ENCODE peak calls at places on chromosomes 5 and 9, in eight cellular contexts. One of them, this sample, is unnamed.

GRCh38 chr5:24633705-24634325 is 11.0 kb downstream of the CDH10 start:
- DNase-seq in HepG2: peak; percentile 34
- DNase-seq in sigmoid colon: no peak
- DNase-seq in transverse colon: no peak
- DNase-seq in A549: peak; percentile 44
- DNase-seq in ovary: no peak
- DNase-seq in GM12878: no peak
- DNase-seq in tibial nerve: no peak
- DNase-seq in this sample: no peak

GRCh38 chr5:124182133-124182532 is 564.3 kb downstream of the ZNF608 start:
- DNase-seq in HepG2: no peak
- DNase-seq in sigmoid colon: no peak
- DNase-seq in transverse colon: no peak
- DNase-seq in A549: no peak
- DNase-seq in ovary: no peak
- DNase-seq in GM12878: no peak
- DNase-seq in tibial nerve: no peak
- DNase-seq in this sample: no peak

GRCh38 chr9:6305954-6306563 is 22.1 kb upstream of the TPD52L3 start:
- DNase-seq in HepG2: peak; percentile 42
- DNase-seq in sigmoid colon: no peak
- DNase-seq in transverse colon: no peak
- DNase-seq in A549: peak; percentile 56
- DNase-seq in ovary: no peak
- DNase-seq in GM12878: peak; percentile 23
- DNase-seq in tibial nerve: no peak
- DNase-seq in this sample: no peak

GRCh38 chr9:11946521-11946920 is 746.7 kb upstream of the TYRP1 start:
- DNase-seq in HepG2: no peak
- DNase-seq in sigmoid colon: no peak
- DNase-seq in transverse colon: no peak
- DNase-seq in A549: no peak
- DNase-seq in ovary: no peak
- DNase-seq in GM12878: no peak
- DNase-seq in tibial nerve: no peak
- DNase-seq in this sample: no peak

GRCh38 chr5:148979104-148979723 is 83.6 kb downstream of the SH3TC2 start:
- DNase-seq in HepG2: no peak
- DNase-seq in sigmoid colon: no peak
- DNase-seq in transverse colon: peak; percentile 31
- DNase-seq in A549: no peak
- DNase-seq in ovary: no peak
- DNase-seq in GM12878: no peak
- DNase-seq in tibial nerve: peak; percentile 24
- DNase-seq in this sample: no peak

GRCh38 chr9:84839538-84839937 is 170.0 kb downstream of the NTRK2 start:
- DNase-seq in HepG2: no peak
- DNase-seq in sigmoid colon: no peak
- DNase-seq in transverse colon: no peak
- DNase-seq in A549: no peak
- DNase-seq in ovary: no peak
- DNase-seq in GM12878: no peak
- DNase-seq in tibial nerve: no peak
- DNase-seq in this sample: no peak

GRCh38 chr5:34682926-34683623 is 26.9 kb downstream of the RAI14 start:
- DNase-seq in HepG2: peak; percentile 33
- DNase-seq in sigmoid colon: no peak
- DNase-seq in transverse colon: peak; percentile 9
- DNase-seq in A549: peak; percentile 87
- DNase-seq in ovary: no peak
- DNase-seq in GM12878: no peak
- DNase-seq in tibial nerve: no peak
- DNase-seq in this sample: no peak

GRCh38 chr9:5622019-5622418 is 6.9 kb upstream of the RIC1 start:
- DNase-seq in HepG2: no peak
- DNase-seq in sigmoid colon: no peak
- DNase-seq in transverse colon: no peak
- DNase-seq in A549: peak; percentile 25
- DNase-seq in ovary: no peak
- DNase-seq in GM12878: no peak
- DNase-seq in tibial nerve: no peak
- DNase-seq in this sample: no peak

GRCh38 chr9:90107021-90107771 is 502.4 kb downstream of the GADD45G start:
- DNase-seq in HepG2: no peak
- DNase-seq in sigmoid colon: peak; percentile 83
- DNase-seq in transverse colon: peak; percentile 36
- DNase-seq in A549: peak; percentile 28
- DNase-seq in ovary: peak; percentile 49
- DNase-seq in GM12878: no peak
- DNase-seq in tibial nerve: no peak
- DNase-seq in this sample: no peak

GRCh38 chr5:6496207-6496584 is 47.5 kb downstream of the UBE2QL1 start:
- DNase-seq in HepG2: no peak
- DNase-seq in sigmoid colon: no peak
- DNase-seq in transverse colon: no peak
- DNase-seq in A549: no peak
- DNase-seq in ovary: no peak
- DNase-seq in GM12878: peak; percentile 97
- DNase-seq in tibial nerve: no peak
- DNase-seq in this sample: no peak

DNA sequence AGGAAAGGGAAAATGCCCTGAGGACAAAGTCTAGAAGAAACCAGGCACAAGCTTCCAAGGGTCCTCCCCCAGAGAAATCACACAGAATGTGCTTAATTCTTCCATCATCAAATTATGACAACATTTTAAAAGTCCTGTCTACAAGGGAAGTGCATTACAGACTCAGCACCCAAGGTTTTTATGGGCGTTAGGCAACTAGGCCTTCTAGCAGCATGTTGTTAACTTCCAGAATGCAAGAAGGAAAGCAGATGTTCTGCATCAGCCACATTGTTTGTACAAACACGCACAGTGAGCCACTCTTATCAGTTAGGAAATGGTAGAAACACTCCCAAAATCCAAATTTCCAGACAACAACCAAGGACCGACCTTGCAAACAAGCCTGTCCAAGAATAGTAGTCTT is 26.5 kb downstream of the SMC5 start:
- DNase-seq in HepG2: no peak
- DNase-seq in sigmoid colon: no peak
- DNase-seq in transverse colon: no peak
- DNase-seq in A549: no peak
- DNase-seq in ovary: peak; percentile 40
- DNase-seq in GM12878: no peak
- DNase-seq in tibial nerve: no peak
- DNase-seq in this sample: no peak
- H3K27ac ChIP-seq in HepG2: no peak overlapping the region
- H3K27ac ChIP-seq in sigmoid colon: peak overlapping the region; percentile 44
- H3K27ac ChIP-seq in transverse colon: peak overlapping the region; percentile 10
- H3K27ac ChIP-seq in A549: no peak overlapping the region
- H3K27ac ChIP-seq in ovary: no peak overlapping the region
- H3K27ac ChIP-seq in GM12878: no peak overlapping the region
- H3K27ac ChIP-seq in tibial nerve: no peak overlapping the region
- H3K27ac ChIP-seq in this sample: no peak overlapping the region

DNA sequence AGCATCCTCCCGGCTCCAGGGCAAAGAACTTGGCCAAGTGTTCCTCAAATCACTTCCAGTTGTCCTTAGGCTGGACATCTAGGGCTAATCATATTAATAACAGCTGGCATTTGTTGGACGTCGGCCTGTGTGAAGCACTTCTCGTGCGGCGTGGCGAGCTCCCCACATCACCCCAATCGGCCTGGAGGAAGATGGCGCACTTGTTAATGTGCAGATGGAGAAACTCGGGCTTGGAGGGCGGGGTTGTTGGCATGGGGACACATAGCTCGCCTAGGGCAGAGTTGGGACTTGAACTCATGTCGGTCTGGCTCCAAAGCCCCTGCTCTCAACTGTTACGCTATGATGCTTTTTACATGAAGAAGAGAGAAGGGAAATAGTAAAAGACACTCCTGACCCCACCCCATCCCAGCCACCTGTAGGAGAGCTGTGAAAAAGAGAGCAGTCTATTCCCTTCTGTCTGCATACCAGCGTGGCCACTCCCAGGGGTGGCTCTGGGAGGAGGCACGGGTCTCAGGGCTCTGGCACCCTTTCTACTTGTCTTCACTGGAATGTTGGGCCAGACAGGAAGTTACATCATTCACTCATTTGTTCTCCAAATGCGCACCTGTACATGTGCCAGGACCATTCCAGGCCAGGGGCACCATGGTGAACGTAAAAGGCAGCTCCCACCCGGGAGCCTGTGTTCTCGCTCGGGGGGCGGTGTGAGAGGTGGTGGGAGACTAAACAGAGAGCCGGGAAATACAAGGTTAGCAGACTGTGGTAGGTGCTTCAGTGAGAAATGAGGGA is 12.8 kb upstream of the NUP214 start:
- DNase-seq in HepG2: no peak
- DNase-seq in sigmoid colon: no peak
- DNase-seq in transverse colon: no peak
- DNase-seq in A549: no peak
- DNase-seq in ovary: no peak
- DNase-seq in GM12878: no peak
- DNase-seq in tibial nerve: no peak
- DNase-seq in this sample: no peak
- TF ChIP-seq EP300 in HepG2: no peak
- TF ChIP-seq EP300 in sigmoid colon: no peak
- TF ChIP-seq EP300 in transverse colon: no peak
- TF ChIP-seq EP300 in A549: no peak
- TF ChIP-seq EP300 in ovary: no peak
- TF ChIP-seq EP300 in GM12878: no peak
- TF ChIP-seq EP300 in tibial nerve: no peak
- TF ChIP-seq EP300 in this sample: no peak

DNA sequence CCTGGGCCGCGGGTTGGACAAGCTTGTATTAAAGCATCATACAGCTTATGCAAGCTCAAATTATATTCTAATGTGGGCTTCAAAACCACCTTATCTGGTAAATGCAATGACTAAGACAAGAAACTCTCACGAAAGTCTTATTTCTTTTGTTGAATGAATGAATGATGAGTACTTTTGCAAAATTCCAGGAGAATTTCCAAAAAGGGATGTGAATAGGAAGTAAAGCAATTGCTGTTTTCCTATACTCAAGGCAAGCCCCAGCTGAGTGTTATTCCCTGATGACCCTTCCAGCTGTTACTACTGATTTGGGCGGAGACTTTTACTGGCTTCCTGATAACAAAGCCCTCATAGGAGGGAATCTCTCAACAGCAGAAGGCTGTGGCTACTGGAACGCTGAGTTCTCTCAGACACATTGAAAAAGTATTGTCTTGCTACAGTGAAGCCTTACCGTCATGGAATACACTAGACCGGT is 162.8 kb downstream of the SREK1 start:
- DNase-seq in HepG2: no peak
- DNase-seq in sigmoid colon: no peak
- DNase-seq in transverse colon: no peak
- DNase-seq in A549: no peak
- DNase-seq in ovary: no peak
- DNase-seq in GM12878: no peak
- DNase-seq in tibial nerve: no peak
- DNase-seq in this sample: no peak
- H3K27ac ChIP-seq in HepG2: no peak overlapping the region
- H3K27ac ChIP-seq in sigmoid colon: no peak overlapping the region
- H3K27ac ChIP-seq in transverse colon: no peak overlapping the region
- H3K27ac ChIP-seq in A549: no peak overlapping the region
- H3K27ac ChIP-seq in ovary: no peak overlapping the region
- H3K27ac ChIP-seq in GM12878: no peak overlapping the region
- H3K27ac ChIP-seq in tibial nerve: no peak overlapping the region
- H3K27ac ChIP-seq in this sample: no peak overlapping the region

GRCh38 chr5:83265318-83265717 is 188.0 kb downstream of the XRCC4 start:
- DNase-seq in HepG2: peak; percentile 33
- DNase-seq in sigmoid colon: no peak
- DNase-seq in transverse colon: no peak
- DNase-seq in A549: peak; percentile 63
- DNase-seq in ovary: no peak
- DNase-seq in GM12878: no peak
- DNase-seq in tibial nerve: no peak
- DNase-seq in this sample: no peak
- TF ChIP-seq EP300 in HepG2: no peak
- TF ChIP-seq EP300 in sigmoid colon: no peak
- TF ChIP-seq EP300 in transverse colon: no peak
- TF ChIP-seq EP300 in A549: no peak
- TF ChIP-seq EP300 in ovary: no peak
- TF ChIP-seq EP300 in GM12878: no peak
- TF ChIP-seq EP300 in tibial nerve: no peak
- TF ChIP-seq EP300 in this sample: no peak

GRCh38 chr5:32254987-32255900 is 57.5 kb downstream of the MTMR12 start:
- DNase-seq in HepG2: no peak
- DNase-seq in sigmoid colon: no peak
- DNase-seq in transverse colon: no peak
- DNase-seq in A549: no peak
- DNase-seq in ovary: no peak
- DNase-seq in GM12878: no peak
- DNase-seq in tibial nerve: no peak
- DNase-seq in this sample: no peak

GRCh38 chr5:32258406-32258805 is 54.3 kb downstream of the MTMR12 start:
- DNase-seq in HepG2: no peak
- DNase-seq in sigmoid colon: no peak
- DNase-seq in transverse colon: no peak
- DNase-seq in A549: no peak
- DNase-seq in ovary: no peak
- DNase-seq in GM12878: no peak
- DNase-seq in tibial nerve: no peak
- DNase-seq in this sample: no peak

GRCh38 chr5:32261198-32261597 is 51.5 kb downstream of the MTMR12 start:
- DNase-seq in HepG2: no peak
- DNase-seq in sigmoid colon: no peak
- DNase-seq in transverse colon: no peak
- DNase-seq in A549: no peak
- DNase-seq in ovary: no peak
- DNase-seq in GM12878: no peak
- DNase-seq in tibial nerve: no peak
- DNase-seq in this sample: no peak

GRCh38 chr5:32263683-32264082 is 49.1 kb downstream of the MTMR12 start:
- DNase-seq in HepG2: no peak
- DNase-seq in sigmoid colon: no peak
- DNase-seq in transverse colon: no peak
- DNase-seq in A549: no peak
- DNase-seq in ovary: no peak
- DNase-seq in GM12878: no peak
- DNase-seq in tibial nerve: no peak
- DNase-seq in this sample: no peak

DNA sequence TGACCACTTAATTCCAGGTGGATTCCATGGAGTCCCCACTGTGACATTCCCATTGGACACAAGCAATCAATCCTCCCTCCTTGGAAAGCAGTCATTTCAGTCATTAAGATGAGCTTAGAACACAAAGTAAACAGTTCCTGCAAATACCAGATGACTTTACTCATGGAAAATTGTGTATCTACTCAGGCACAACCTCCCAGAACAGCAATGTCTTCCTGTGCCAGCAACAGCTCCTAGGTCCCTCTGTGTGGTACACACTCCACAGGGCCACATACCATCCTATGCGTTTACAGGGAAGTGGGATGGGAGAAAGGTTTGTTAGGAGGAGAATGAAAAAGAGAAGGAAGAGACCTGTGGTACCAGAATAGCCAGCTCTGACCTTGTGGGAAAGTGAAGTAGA is 53.7 kb downstream of the MTMR12 start:
- DNase-seq in HepG2: no peak
- DNase-seq in sigmoid colon: no peak
- DNase-seq in transverse colon: no peak
- DNase-seq in A549: no peak
- DNase-seq in ovary: no peak
- DNase-seq in GM12878: no peak
- DNase-seq in tibial nerve: no peak
- DNase-seq in this sample: no peak
- H3K27ac ChIP-seq in HepG2: no peak overlapping the region
- H3K27ac ChIP-seq in sigmoid colon: no peak overlapping the region
- H3K27ac ChIP-seq in transverse colon: no peak overlapping the region
- H3K27ac ChIP-seq in A549: no peak overlapping the region
- H3K27ac ChIP-seq in ovary: no peak overlapping the region
- H3K27ac ChIP-seq in GM12878: no peak overlapping the region
- H3K27ac ChIP-seq in tibial nerve: no peak overlapping the region
- H3K27ac ChIP-seq in this sample: no peak overlapping the region